ENCODE peak calls at places on chromosome 17, in six cellular contexts. Y is osteoblast, T is fibroblast of lung, Q is HCT116, Z is breast epithelium, F is uterus. L is an unnamed sample. For H3K9me3, the result is how much of the 10 kb centered on the place peaks cover.

GRCh38 chr17:29777663-29778062 is 152.4 kb downstream of the SSH2 start:
- DNase-seq in Y (no peak), T (no peak), Q (no peak), Z (no peak), F (no peak), L (no peak)

GRCh38 chr17:7745748-7746470 is 28.4 kb downstream of the DNAH2 start:
- DNase-seq in Y (peak), T (peak), Q (peak), Z (peak), F (no peak), L (no peak)

GRCh38 chr17:78174870-78175642 is 6.7 kb downstream of the SYNGR2 start:
- DNase-seq in Y (peak), T (no peak), Q (no peak), Z (no peak), F (no peak), L (no peak)

GRCh38 chr17:74752415-74752814 is 4.0 kb downstream of the NHERF1 start:
- DNase-seq in Y (no peak), T (no peak), Q (no peak), Z (no peak), F (no peak), L (no peak)

GRCh38 chr17:42288985-42289862 is 926 bp downstream of the STAT5A start:
- DNase-seq in Y (peak), T (no peak), Q (no peak), Z (no peak), F (peak), L (peak)

GRCh38 chr17:77476920-77477805 is 336.4 kb downstream of the SEC14L1 start:
- DNase-seq in Y (peak), T (peak), Q (no peak), Z (peak), F (peak), L (no peak)

GRCh38 chr17:36544049-36544319 is 735 bp upstream of the GGNBP2 start:
- DNase-seq in Y (peak), T (peak), Q (no peak), Z (no peak), F (peak), L (no peak)

GRCh38 chr17:33200587-33200986 is 92.5 kb downstream of the ASIC2 start:
- DNase-seq in Y (no peak), T (peak), Q (no peak), Z (no peak), F (no peak), L (no peak)

GRCh38 chr17:8122391-8122922 is 1.4 kb downstream of the HES7 start:
- DNase-seq in Y (peak), T (peak), Q (no peak), Z (no peak), F (no peak), L (no peak)

GRCh38 chr17:17462048-17462824 is 14.6 kb upstream of the MED9 start:
- DNase-seq in Y (no peak), T (no peak), Q (no peak), Z (no peak), F (no peak), L (no peak)

GRCh38 chr17:39527220-39527813 is 66.0 kb downstream of the CDK12 start:
- DNase-seq in Y (no peak), T (no peak), Q (peak), Z (no peak), F (no peak), L (no peak)

GRCh38 chr17:16911141-16911937 is 60.6 kb downstream of the TNFRSF13B start:
- DNase-seq in Y (no peak), T (peak), Q (no peak), Z (peak), F (no peak), L (no peak)

DNA sequence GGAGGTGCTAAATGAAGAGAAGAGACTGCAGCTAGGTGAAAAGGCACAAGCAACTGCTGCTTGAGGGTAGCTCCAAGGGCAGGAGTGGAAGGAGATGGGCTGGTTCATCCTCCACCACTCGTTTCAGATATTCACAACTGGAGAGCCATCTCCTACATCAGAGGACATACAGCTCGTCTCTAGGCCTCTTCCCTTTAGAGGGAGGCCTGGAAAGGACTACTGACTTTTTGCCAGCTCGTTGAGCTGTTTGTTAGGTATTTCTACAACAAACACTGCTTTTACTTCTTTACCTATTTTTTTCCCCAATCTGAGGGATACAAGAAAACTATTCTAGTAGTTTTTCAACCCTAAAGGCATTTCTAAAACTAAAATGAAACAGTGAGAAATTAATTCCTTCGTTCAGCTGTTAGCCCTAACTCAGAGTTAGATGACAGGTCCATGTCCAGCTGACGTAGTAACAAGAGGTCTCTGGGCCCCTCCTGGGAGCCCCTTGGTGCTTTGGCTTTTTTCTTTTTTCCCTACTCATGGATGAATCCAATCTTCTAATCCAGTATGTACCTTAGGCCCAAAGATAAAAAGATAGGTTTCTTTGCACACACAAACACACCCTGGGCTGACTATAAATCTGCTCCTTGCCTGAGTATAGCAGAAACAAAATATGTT is 47.8 kb upstream of the TBX2 start:
- DNase-seq in Y (no peak), T (no peak), Q (no peak), Z (no peak), F (no peak), L (no peak)
- H3K9me3 ChIP-seq in Y (under half), T (under half), Q (under half), Z (under half), F (under half), L (under half)

GRCh38 chr17:61744252-61744651 is 119.1 kb downstream of the BRIP1 start:
- DNase-seq in Y (no peak), T (no peak), Q (no peak), Z (no peak), F (no peak), L (no peak)
- H3K9me3 ChIP-seq in Y (under half), T (under half), Q (under half), Z (under half), F (under half), L (under half)

DNA sequence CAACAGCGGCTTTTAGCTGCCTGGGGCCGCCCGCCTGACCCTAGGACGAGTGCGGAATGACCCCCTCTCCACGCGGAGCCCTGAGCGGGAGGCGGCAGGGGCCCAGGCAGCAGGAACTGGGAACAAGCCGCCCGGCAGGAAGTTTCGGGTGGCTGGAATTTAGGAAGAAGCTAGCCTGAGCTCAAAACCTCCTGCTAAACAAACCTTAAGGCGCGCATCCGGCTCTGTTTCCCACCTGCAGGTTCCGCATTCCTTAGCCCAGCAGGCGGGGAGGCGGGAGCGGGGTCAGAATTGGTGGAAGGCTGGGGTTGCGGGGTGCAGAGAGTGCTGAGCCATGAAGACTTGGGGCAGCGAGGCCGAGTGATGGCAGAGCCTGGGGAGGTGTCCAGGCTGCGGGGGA is 813.9 kb downstream of the KCNJ18 start:
- DNase-seq in Y (no peak), T (no peak), Q (no peak), Z (no peak), F (no peak), L (no peak)
- H3K9me3 ChIP-seq in Y (under half), T (under half), Q (under half), Z (under half), F (under half), L (under half)

GRCh38 chr17:69999253-69999652 is 75.8 kb upstream of the KCNJ16 start:
- DNase-seq in Y (no peak), T (no peak), Q (no peak), Z (no peak), F (no peak), L (no peak)

DNA sequence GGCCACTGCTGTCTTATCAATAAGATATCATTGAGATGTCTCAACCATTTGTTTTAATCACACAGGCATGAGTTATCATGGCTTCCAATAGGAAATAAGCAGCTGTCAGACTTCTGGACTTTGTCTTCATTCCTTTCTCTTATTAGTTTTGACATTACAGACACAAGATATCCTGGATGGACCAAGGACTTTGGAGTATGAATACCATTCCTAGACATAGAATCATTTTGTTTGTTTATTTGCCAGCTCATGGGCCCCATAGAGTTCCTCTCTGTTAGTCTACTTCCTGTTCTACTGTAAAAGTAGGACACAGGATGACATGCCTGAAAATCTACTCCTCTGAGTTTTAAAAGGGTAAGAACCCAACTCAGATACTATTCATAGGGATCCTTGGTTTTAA is 77.7 kb upstream of the KCNJ16 start:
- DNase-seq in Y (no peak), T (peak), Q (no peak), Z (no peak), F (no peak), L (no peak)
- H3K9me3 ChIP-seq in Y (under half), T (under half), Q (under half), Z (under half), F (under half), L (under half)

GRCh38 chr17:5183410-5183793 is 8.3 kb downstream of the ZNF594 start:
- DNase-seq in Y (no peak), T (no peak), Q (no peak), Z (no peak), F (no peak), L (no peak)
- H3K9me3 ChIP-seq in Y (half or more), T (under half), Q (half or more), Z (half or more), F (half or more), L (half or more)

GRCh38 chr17:22273308-22273707 is 581.0 kb downstream of the KCNJ18 start:
- DNase-seq in Y (no peak), T (no peak), Q (no peak), Z (no peak), F (no peak), L (no peak)
- H3K9me3 ChIP-seq in Y (under half), T (under half), Q (under half), Z (under half), F (under half), L (under half)

GRCh38 chr17:69900829-69901228 is 174.2 kb upstream of the KCNJ16 start:
- DNase-seq in Y (no peak), T (no peak), Q (no peak), Z (no peak), F (no peak), L (no peak)
- H3K9me3 ChIP-seq in Y (under half), T (under half), Q (under half), Z (under half), F (under half), L (under half)

GRCh38 chr17:3308603-3309002 is 10.4 kb upstream of the OR3A1 start:
- DNase-seq in Y (no peak), T (no peak), Q (no peak), Z (no peak), F (no peak), L (no peak)
- H3K9me3 ChIP-seq in Y (under half), T (under half), Q (under half), Z (under half), F (under half), L (under half)

GRCh38 chr17:50581316-50581715 is 20.8 kb downstream of the CACNA1G start:
- DNase-seq in Y (no peak), T (no peak), Q (no peak), Z (no peak), F (no peak), L (no peak)
- H3K9me3 ChIP-seq in Y (under half), T (under half), Q (under half), Z (under half), F (under half), L (under half)

GRCh38 chr17:61700252-61700651 is 109.2 kb upstream of the NACA2 start:
- DNase-seq in Y (no peak), T (no peak), Q (no peak), Z (no peak), F (no peak), L (no peak)
- H3K9me3 ChIP-seq in Y (under half), T (under half), Q (under half), Z (under half), F (under half), L (under half)

L was measured in CD8-positive, alpha-beta memory T cell.